ENCODE peak calls at places on chromosomes 6 and 20, in four cellular contexts. Z is thoracic aorta, D is SK-N-SH, W is endothelial cell. B is an unnamed sample.

GRCh38 chr6:48695872-48696271 is 584.9 kb upstream of the PTCHD4 start:
- DNase-seq in Z (no peak), W (no peak), D (no peak), B (no peak)

GRCh38 chr6:57434944-57435343 is 117.5 kb downstream of the PRIM2 start:
- DNase-seq in Z (no peak), W (no peak), D (no peak), B (no peak)

GRCh38 chr6:129672883-129673631 is 36.9 kb downstream of the ARHGAP18 start:
- DNase-seq in W (no peak), D (no peak), Z (no peak), B (no peak)

GRCh38 chr20:32585519-32586127 is 490 bp upstream of the NOL4L start:
- DNase-seq in D (no peak), W (no peak), Z (no peak), B (no peak)

GRCh38 chr6:97147421-97147820 is 135.6 kb downstream of the MMS22L start:
- DNase-seq in D (no peak), Z (no peak), W (no peak), B (no peak)

GRCh38 chr6:24831771-24832718 is 33.3 kb upstream of the ARMH2 start:
- DNase-seq in Z (no peak), W (no peak), D (no peak), B (no peak)

GRCh38 chr6:31597006-31597405 is 4.2 kb upstream of the NCR3 start:
- DNase-seq in D (peak; percentile 70), Z (no peak), W (no peak), B (no peak)

GRCh38 chr6:161750677-161751076 is 476.8 kb upstream of the AGPAT4 start:
- DNase-seq in D (no peak), Z (no peak), W (no peak), B (no peak)

GRCh38 chr6:34143884-34144580 is 1.9 kb downstream of the GRM4 start:
- DNase-seq in Z (no peak), W (peak; percentile 79), D (peak; percentile 85), B (peak; percentile 75)
- TF ChIP-seq CTCF in Z (no peak), W (peak; percentile 25), D (peak; percentile 14), B (peak; percentile 41)

DNA sequence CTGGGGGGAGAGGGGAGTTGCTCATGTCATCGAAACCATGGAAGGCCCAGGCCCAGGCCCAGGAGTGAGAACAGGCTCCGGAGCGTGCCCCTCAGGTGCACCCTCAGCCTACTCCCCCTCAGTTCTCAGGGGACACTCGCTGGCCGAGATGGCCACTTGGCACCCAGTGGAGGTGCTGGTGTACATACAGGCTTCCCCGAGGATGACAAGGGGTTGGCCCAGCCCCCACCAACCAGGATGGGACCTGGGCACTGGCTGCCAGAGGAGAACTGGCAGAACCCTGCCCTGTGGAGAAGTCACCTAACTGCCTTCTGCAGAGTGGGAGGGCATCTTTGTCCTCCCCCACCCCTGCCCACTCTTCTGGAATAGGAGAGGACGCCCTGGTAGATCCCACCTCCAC is 9.5 kb downstream of the NKX2-2 start:
- DNase-seq in Z (no peak), W (no peak), D (peak; percentile 14), B (no peak)
- TF ChIP-seq CTCF in Z (no peak), W (no peak), D (no peak), B (no peak)

DNA sequence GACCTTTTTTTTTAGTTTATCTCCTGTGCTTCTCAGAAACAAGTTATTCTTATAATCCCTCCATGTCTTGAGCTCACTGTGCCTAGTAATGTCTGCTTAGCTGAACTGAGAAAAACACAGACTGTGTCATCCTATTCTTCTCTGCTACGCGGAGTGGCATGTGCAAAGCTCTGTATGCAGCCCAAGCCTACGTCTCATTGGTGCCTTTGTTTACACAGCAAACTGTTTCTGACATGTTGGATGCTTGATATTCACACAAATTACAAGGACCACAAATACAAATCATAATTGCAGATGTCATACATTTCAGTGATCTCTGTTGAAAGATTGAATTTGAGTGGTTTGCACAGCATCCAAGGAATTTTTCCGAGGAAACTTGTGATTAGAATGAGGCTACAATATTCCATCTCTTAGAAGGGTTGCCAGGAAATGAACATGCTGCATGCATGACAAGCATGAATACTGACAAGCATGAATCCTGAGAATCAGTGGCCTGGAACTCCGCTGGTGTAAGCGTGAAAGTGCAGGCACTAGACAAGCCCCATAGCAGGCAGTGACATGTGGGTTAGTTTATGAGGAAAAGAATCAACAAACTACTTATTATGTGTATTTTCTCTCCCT is 128.4 kb upstream of the SGK1 start:
- DNase-seq in Z (no peak), D (peak; percentile 33), W (no peak), B (no peak)
- TF ChIP-seq CTCF in Z (no peak), D (peak; percentile 25), W (no peak), B (no peak)

GRCh38 chr6:90691823-90692222 is 105.0 kb upstream of the MAP3K7 start:
- DNase-seq in Z (no peak), W (peak; percentile 11), D (no peak), B (no peak)
- TF ChIP-seq CTCF in Z (no peak), W (peak; percentile 65), D (peak; percentile 44), B (peak; percentile 49)

DNA sequence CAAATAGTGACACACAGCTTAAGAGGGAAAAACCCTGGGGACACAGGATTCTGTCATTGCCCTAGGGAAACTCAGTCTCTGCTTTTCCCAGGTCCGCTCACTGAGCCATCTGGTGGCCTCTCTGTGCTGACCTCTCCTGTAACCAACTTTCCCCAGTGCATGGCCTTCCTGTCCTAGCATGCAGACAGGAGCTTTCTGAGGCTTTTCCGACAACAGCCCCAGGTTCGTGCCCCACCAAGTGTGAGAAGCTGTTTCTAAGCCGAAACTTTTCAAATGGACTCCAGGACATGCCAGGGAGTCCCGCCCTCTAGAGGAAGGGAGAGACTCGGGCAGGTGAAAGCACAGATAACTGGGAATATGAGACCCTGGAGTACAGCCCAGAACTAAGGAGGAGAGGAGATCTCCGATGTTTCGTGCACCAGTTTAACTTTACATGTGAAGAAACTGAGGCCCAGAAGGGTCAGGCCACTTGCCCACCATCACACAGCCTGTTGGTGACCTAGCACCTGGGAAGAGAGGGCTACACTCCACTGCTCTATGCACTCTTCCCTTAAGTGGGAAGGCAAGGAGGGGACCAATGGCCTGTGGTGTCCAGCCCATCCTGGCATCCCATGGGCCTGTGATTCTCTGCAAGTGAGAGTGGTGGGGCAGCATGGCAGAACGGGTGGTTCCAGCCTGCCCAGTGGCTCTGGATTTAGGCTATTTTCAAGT is 46.2 kb downstream of the RPP40 start:
- DNase-seq in W (peak; percentile 34), D (no peak), Z (no peak), B (no peak)
- TF ChIP-seq CTCF in W (no peak), D (no peak), Z (no peak), B (peak; percentile 33)

DNA sequence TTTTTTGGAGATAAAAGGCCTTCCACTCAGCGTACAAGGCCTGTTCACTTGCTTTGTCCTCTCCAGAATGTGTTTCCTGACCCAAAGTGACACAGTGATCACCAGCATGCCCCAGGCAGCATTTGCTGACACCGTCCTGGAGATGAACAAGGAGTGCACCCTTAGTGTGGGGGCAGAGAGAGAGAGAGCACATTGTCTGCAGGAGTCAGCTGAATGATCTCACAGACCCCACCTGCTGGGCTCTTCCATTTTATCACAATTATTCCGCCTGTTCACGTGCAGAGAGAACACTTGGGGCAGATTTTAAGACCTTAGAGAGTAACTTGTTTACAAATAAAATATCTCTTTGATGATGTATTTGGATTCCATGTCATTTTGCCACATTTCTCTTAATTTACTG is 22.4 kb upstream of the MAS1L start:
- DNase-seq in Z (no peak), W (no peak), D (no peak), B (no peak)
- TF ChIP-seq CTCF in Z (no peak), W (no peak), D (peak; percentile 24), B (peak; percentile 23)

GRCh38 chr6:2971420-2972218 is at the start of gene SERPINB6:
- DNase-seq in W (peak; percentile 42), D (peak; percentile 84), Z (peak; percentile 69), B (peak; percentile 35)
- TF ChIP-seq CTCF in W (no peak), D (peak; percentile 10), Z (no peak), B (no peak)

GRCh38 chr20:37492945-37493344 is 28.1 kb upstream of the NNAT start:
- DNase-seq in D (no peak), Z (no peak), W (no peak), B (no peak)
- TF ChIP-seq CTCF in D (no peak), Z (no peak), W (no peak), B (no peak)

B was measured in neural crest cell.